ENCODE peak calls at places on chromosomes 4 and X, in ten cellular contexts. C is A172; A is upper lobe of right lung; D is GM12878; L is foreskin fibroblast; W is Right ventricle myocardium superior; O is activated CD8-positive, alpha-beta memory T cell treated with anti-CD3 and anti-CD28 coated beads, Interleukin-2, amount 50 U/mL, for 4 hours; P is fibroblast of the conjunctiva; I is AG08395; S is dermis blood vessel endothelial cell. T is an unnamed sample.

GRCh38 chr4:113303315-113303714 is 253.9 kb downstream of the ANK2 start:
- DNase-seq in P (no peak), A (no peak), C (no peak), W (peak), S (no peak), O (no peak), I (no peak), L (no peak), D (no peak), T (no peak)

GRCh38 chrX:110204986-110205385 is 112.9 kb downstream of the AMMECR1 start:
- DNase-seq in C (peak), W (no peak), S (no peak), P (no peak), A (no peak), I (peak), O (no peak), L (peak), D (no peak), T (peak)

GRCh38 chr4:137621056-137621455 is 88.8 kb upstream of the PCDH18 start:
- DNase-seq in P (no peak), D (no peak), W (no peak), C (no peak), A (no peak), S (no peak), L (no peak), I (no peak), O (no peak), T (no peak)

GRCh38 chrX:49291615-49292337 is 11.7 kb upstream of the GAGE10 start:
- DNase-seq in P (peak), O (peak), L (no peak), C (peak), A (peak), D (no peak), I (peak), S (peak), W (peak), T (peak)

GRCh38 chrX:130174051-130174704 is 2.4 kb downstream of the RAB33A start:
- DNase-seq in D (no peak), W (peak), C (peak), O (no peak), I (peak), S (peak), L (peak), P (no peak), A (no peak), T (peak)

GRCh38 chr4:139014391-139015268 is 951 bp upstream of the NOCT start:
- DNase-seq in I (peak), A (no peak), P (peak), S (peak), O (peak), L (peak), D (peak), W (no peak), C (peak), T (peak)

GRCh38 chr4:184768296-184768695 is 34.4 kb upstream of the CENPU start:
- DNase-seq in C (no peak), D (no peak), I (no peak), S (no peak), P (no peak), L (no peak), O (no peak), W (no peak), A (no peak), T (no peak)

GRCh38 chr4:123505077-123505456 is 108.5 kb downstream of the SPRY1 start:
- DNase-seq in S (peak), A (no peak), O (no peak), P (no peak), D (no peak), L (no peak), I (no peak), W (no peak), C (no peak), T (no peak)

GRCh38 chr4:94488667-94489066 is 36.9 kb downstream of the PDLIM5 start:
- DNase-seq in L (peak), A (no peak), D (no peak), S (peak), I (peak), C (peak), P (no peak), W (no peak), O (no peak), T (no peak)

T was measured in RCC 7860.